ENCODE peak calls at places on chromosomes 7 and 10, in six cellular contexts. X, V, T, N, B and G are unnamed samples.
A peak's percentile ranks its signal among the peaks of the same experiment; 100 is the strongest.

GRCh38 chr7:16811555-16811954 is 6.8 kb upstream of the AGR2 start:
- DNase-seq in X (no peak), V (no peak), T (no peak), N (no peak), B (no peak), G (no peak)

GRCh38 chr7:49091519-49091918 is 167.2 kb downstream of the CDC14C start:
- DNase-seq in X (no peak), V (no peak), T (no peak), N (no peak), B (no peak), G (no peak)

GRCh38 chr7:129689995-129690581 is 78.6 kb downstream of the NRF1 start:
- DNase-seq in X (no peak), V (no peak), T (no peak), N (no peak), B (no peak), G (peak; percentile 25)

GRCh38 chr10:117955171-117955570 is 91.6 kb downstream of the RAB11FIP2 start:
- DNase-seq in X (no peak), V (no peak), T (no peak), N (no peak), B (no peak), G (no peak)

GRCh38 chr7:30469303-30469702 is 9.3 kb downstream of the NOD1 start:
- DNase-seq in X (peak; percentile 58), V (peak; percentile 96), T (no peak), N (peak; percentile 83), B (no peak), G (peak; percentile 77)

GRCh38 chr10:90435296-90435695 is 422.5 kb downstream of the HTR7 start:
- DNase-seq in X (no peak), V (no peak), T (no peak), N (no peak), B (no peak), G (no peak)

GRCh38 chr7:141511370-141512335 is 39.6 kb upstream of the AGK start:
- DNase-seq in X (peak; percentile 66), V (peak; percentile 78), T (no peak), N (no peak), B (no peak), G (peak; percentile 19)

GRCh38 chr10:29595636-29596225 is 39.0 kb downstream of the SVIL start:
- DNase-seq in X (no peak), V (no peak), T (no peak), N (peak; percentile 17), B (no peak), G (no peak)

GRCh38 chr7:100966542-100967291 is 2.6 kb upstream of the MUC12 start:
- DNase-seq in X (no peak), V (peak; percentile 46), T (no peak), N (no peak), B (no peak), G (no peak)

GRCh38 chr10:73922007-73922863 is 11.3 kb downstream of the PLAU start:
- DNase-seq in X (no peak), V (no peak), T (no peak), N (no peak), B (no peak), G (no peak)

GRCh38 chr10:132290631-132291030 is 17.1 kb downstream of the STK32C start:
- DNase-seq in X (no peak), V (no peak), T (no peak), N (no peak), B (no peak), G (no peak)

GRCh38 chr7:137967143-137968018 is 34.5 kb downstream of the CREB3L2 start:
- DNase-seq in X (peak; percentile 45), V (peak; percentile 41), T (no peak), N (no peak), B (peak; percentile 86), G (no peak)

GRCh38 chr10:128066954-128067382 is 59.3 kb downstream of the MKI67 start:
- DNase-seq in X (no peak), V (no peak), T (no peak), N (no peak), B (no peak), G (no peak)

GRCh38 chr7:88787777-88788176 is 7.8 kb downstream of the TEX47 start:
- DNase-seq in X (no peak), V (no peak), T (no peak), N (no peak), B (no peak), G (no peak)

GRCh38 chr10:17685227-17685840 is 41.4 kb downstream of the STAM start:
- DNase-seq in X (no peak), V (no peak), T (no peak), N (no peak), B (no peak), G (no peak)

GRCh38 chr7:33832326-33832725 is 73.0 kb upstream of the BMPER start:
- DNase-seq in X (no peak), V (no peak), T (no peak), N (no peak), B (no peak), G (no peak)

GRCh38 chr7:35727571-35727970 is 32.6 kb upstream of the HERPUD2 start:
- DNase-seq in X (no peak), V (no peak), T (no peak), N (no peak), B (no peak), G (no peak)

GRCh38 chr7:40447345-40447744 is 312.5 kb downstream of the SUGCT start:
- DNase-seq in X (no peak), V (peak; percentile 43), T (no peak), N (no peak), B (no peak), G (no peak)

GRCh38 chr10:17074548-17074860 is 55.1 kb downstream of the CUBN start:
- DNase-seq in X (no peak), V (no peak), T (no peak), N (no peak), B (no peak), G (no peak)

GRCh38 chr7:2813350-2814185 is 30.5 kb downstream of the GNA12 start:
- DNase-seq in X (no peak), V (peak; percentile 1), T (no peak), N (peak; percentile 33), B (no peak), G (no peak)

GRCh38 chr7:18780266-18780665 is 284.7 kb downstream of the HDAC9 start:
- DNase-seq in X (no peak), V (no peak), T (no peak), N (no peak), B (no peak), G (no peak)

GRCh38 chr7:148962823-148963582 is 65.3 kb downstream of the PDIA4 start:
- DNase-seq in X (peak; percentile 74), V (peak; percentile 62), T (peak; percentile 33), N (peak; percentile 67), B (peak; percentile 67), G (peak; percentile 70)

GRCh38 chr7:87223666-87224065 is 4.1 kb upstream of the TMEM243 start:
- DNase-seq in X (no peak), V (no peak), T (no peak), N (no peak), B (no peak), G (no peak)

GRCh38 chr7:157845203-157845810 is 508.5 kb downstream of the DNAJB6 start:
- DNase-seq in X (no peak), V (no peak), T (no peak), N (no peak), B (no peak), G (no peak)

GRCh38 chr10:79285315-79286185 is 61.7 kb upstream of the PPIF start:
- DNase-seq in X (no peak), V (no peak), T (no peak), N (no peak), B (no peak), G (no peak)

GRCh38 chr10:8037941-8038894 is 16.3 kb upstream of the GATA3 start:
- DNase-seq in X (no peak), V (no peak), T (no peak), N (no peak), B (no peak), G (no peak)

GRCh38 chr7:76260171-76260703 is 42.2 kb upstream of the HSPB1 start:
- DNase-seq in X (peak; percentile 14), V (peak; percentile 96), T (peak; percentile 17), N (peak; percentile 42), B (peak; percentile 99), G (peak; percentile 33)

GRCh38 chr7:20249924-20250323 is 32.7 kb upstream of the MACC1 start:
- DNase-seq in X (peak; percentile 45), V (no peak), T (no peak), N (no peak), B (no peak), G (no peak)

GRCh38 chr10:49104323-49104722 is 11.0 kb downstream of the VSTM4 start:
- DNase-seq in X (no peak), V (no peak), T (no peak), N (no peak), B (no peak), G (no peak)
- TF ChIP-seq CTCF in X (no peak), V (no peak), T (no peak), N (no peak), B (no peak), G (no peak)

GRCh38 chr7:28591275-28591674 is 179.0 kb downstream of the CREB5 start:
- DNase-seq in X (no peak), V (no peak), T (no peak), N (no peak), B (no peak), G (no peak)
- H3K4me3 ChIP-seq in X (no peak overlapping the region), V (no peak overlapping the region), T (no peak overlapping the region), N (no peak overlapping the region), B (no peak overlapping the region), G (no peak overlapping the region)

DNA sequence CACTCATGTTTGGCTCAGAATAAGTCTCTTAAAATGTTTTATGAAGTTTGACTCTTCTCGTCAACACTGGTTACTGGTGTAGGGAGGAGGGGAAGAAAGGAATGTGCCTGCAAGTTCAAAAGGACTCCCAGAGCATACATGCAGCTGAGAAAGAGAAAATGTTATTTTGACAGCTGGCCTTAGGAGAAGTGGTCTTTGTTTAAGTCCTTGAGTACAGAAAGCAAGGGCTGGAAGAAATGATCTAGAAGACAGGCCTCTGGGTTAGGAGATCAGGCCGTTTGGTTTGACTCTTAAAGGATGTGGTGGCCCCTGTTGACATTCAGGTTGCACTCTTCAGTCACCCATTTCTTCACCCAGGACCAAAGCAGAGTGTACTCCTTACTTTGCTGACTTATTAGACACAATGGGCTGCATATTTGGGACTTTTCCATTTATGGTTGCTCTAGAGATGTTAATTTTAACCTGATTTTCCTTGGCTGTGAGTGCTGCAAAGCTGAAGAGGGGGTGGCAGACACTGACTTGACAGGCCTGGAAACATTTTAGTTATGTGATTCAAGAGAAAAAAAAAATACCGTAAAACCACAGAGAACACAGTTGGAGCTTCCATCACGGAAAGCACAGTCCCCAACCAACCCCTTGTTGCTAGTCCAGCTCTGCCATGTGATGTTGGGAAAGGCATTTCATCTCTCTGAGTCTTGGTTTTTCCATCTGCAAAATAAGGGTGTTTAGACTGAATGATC is 245.7 kb downstream of the REEP3 start:
- DNase-seq in X (no peak), V (peak; percentile 18), T (no peak), N (no peak), B (no peak), G (no peak)
- H3K27ac ChIP-seq in X (no peak overlapping the region), V (no peak overlapping the region), T (no peak overlapping the region), N (no peak overlapping the region), B (no peak overlapping the region), G (no peak overlapping the region)

GRCh38 chr10:70223728-70224127 is 9.5 kb downstream of the PPA1 start:
- DNase-seq in X (no peak), V (no peak), T (no peak), N (no peak), B (no peak), G (no peak)
- TF ChIP-seq CTCF in X (no peak), V (no peak), T (no peak), N (no peak), B (no peak), G (no peak)

GRCh38 chr10:49187950-49188761 is at the start of gene TMEM273:
- DNase-seq in X (peak; percentile 31), V (no peak), T (no peak), N (no peak), B (peak; percentile 64), G (no peak)
- H3K4me3 ChIP-seq in X (no peak within 1 kb of the TSS), V (no peak within 1 kb of the TSS), T (no peak within 1 kb of the TSS), N (no peak within 1 kb of the TSS), B (peak within 1 kb of the TSS; percentile 32), G (no peak within 1 kb of the TSS)